ENCODE peak calls at places on chromosomes 12 and 14, in four cellular contexts. W is HCT116, U is GM12878, V is H1. A is an unnamed sample.

GRCh38 chr12:15997910-15998309 is 86.8 kb downstream of the DERA start:
- DNase-seq in W (no peak), U (no peak), V (no peak), A (no peak)

GRCh38 chr14:78253986-78254385 is 83.8 kb downstream of the NRXN3 start:
- DNase-seq in W (no peak), U (no peak), V (no peak), A (peak)

GRCh38 chr12:3137268-3137761 is 60.1 kb downstream of the TSPAN9 start:
- DNase-seq in W (no peak), U (no peak), V (no peak), A (no peak)

GRCh38 chr14:85317491-85318021 is 212.4 kb upstream of the FLRT2 start:
- DNase-seq in W (no peak), U (no peak), V (no peak), A (no peak)

GRCh38 chr12:19850341-19851065 is 411.2 kb downstream of the AEBP2 start:
- DNase-seq in W (no peak), U (no peak), V (no peak), A (no peak)

GRCh38 chr12:95859344-95859816 is 628 bp downstream of the SNRPF start:
- DNase-seq in W (no peak), U (no peak), V (no peak), A (no peak)

GRCh38 chr14:69658664-69659261 is 47.4 kb downstream of the SUSD6 start:
- DNase-seq in W (no peak), U (no peak), V (no peak), A (no peak)

GRCh38 chr14:20934148-20934762 is 21.0 kb upstream of the RNASE2 start:
- DNase-seq in W (peak), U (no peak), V (peak), A (no peak)

GRCh38 chr14:101128478-101129450 is 225.2 kb upstream of the RTL1 start:
- DNase-seq in W (no peak), U (no peak), V (no peak), A (no peak)

GRCh38 chr12:125018356-125018755 is 24.9 kb downstream of the BRI3BP start:
- DNase-seq in W (no peak), U (no peak), V (no peak), A (no peak)

GRCh38 chr12:119229837-119230236 is 51.1 kb downstream of the HSPB8 start:
- DNase-seq in W (peak), U (no peak), V (peak), A (no peak)

GRCh38 chr12:127723236-127723635 is 543.7 kb upstream of the TMEM132C start:
- DNase-seq in W (no peak), U (no peak), V (no peak), A (no peak)

GRCh38 chr12:49260165-49260564 is 4.7 kb upstream of the TUBA1C start:
- DNase-seq in W (no peak), U (no peak), V (no peak), A (no peak)

GRCh38 chr12:50787618-50788017 is 23.7 kb downstream of the ATF1 start:
- DNase-seq in W (no peak), U (no peak), V (no peak), A (no peak)

GRCh38 chr14:72715215-72715909 is 178.5 kb downstream of the DPF3 start:
- DNase-seq in W (no peak), U (no peak), V (no peak), A (no peak)

GRCh38 chr12:21296751-21297406 is 37.8 kb downstream of the SLCO1A2 start:
- DNase-seq in W (no peak), U (no peak), V (no peak), A (no peak)

GRCh38 chr12:90262261-90262660 is 553.6 kb upstream of the ATP2B1 start:
- DNase-seq in W (no peak), U (no peak), V (no peak), A (no peak)

GRCh38 chr14:100769035-100769939 is 42.6 kb downstream of the DLK1 start:
- DNase-seq in W (no peak), U (no peak), V (no peak), A (no peak)

GRCh38 chr12:106894774-106895173 is 60.9 kb upstream of the TMEM263 start:
- DNase-seq in W (no peak), U (no peak), V (no peak), A (no peak)

GRCh38 chr12:67892289-67892688 is 97.0 kb upstream of the IFNG-AS1 start:
- DNase-seq in W (no peak), U (no peak), V (no peak), A (no peak)

GRCh38 chr12:49827351-49828099 is 688 bp downstream of the NCKAP5L start:
- DNase-seq in W (no peak), U (no peak), V (no peak), A (no peak)

GRCh38 chr12:2858944-2859352 is 2.1 kb upstream of the TEX52 start:
- DNase-seq in W (no peak), U (no peak), V (no peak), A (no peak)

GRCh38 chr14:91327201-91327600 is 82.7 kb upstream of the GPR68 start:
- DNase-seq in W (no peak), U (no peak), V (no peak), A (no peak)

GRCh38 chr12:124184456-124184855 is 110.4 kb upstream of the RFLNA start:
- DNase-seq in W (no peak), U (no peak), V (no peak), A (no peak)

GRCh38 chr12:45304514-45305178 is 88.8 kb downstream of the ANO6 start:
- DNase-seq in W (no peak), U (no peak), V (no peak), A (no peak)

GRCh38 chr14:92716131-92716530 is 32.3 kb downstream of the LGMN start:
- DNase-seq in W (no peak), U (no peak), V (no peak), A (no peak)

GRCh38 chr12:1073652-1074051 is 82.6 kb downstream of the ERC1 start:
- DNase-seq in W (no peak), U (no peak), V (no peak), A (no peak)

GRCh38 chr12:4372653-4373052 is 6.9 kb downstream of the FGF23 start:
- DNase-seq in W (no peak), U (no peak), V (no peak), A (no peak)

GRCh38 chr14:104426771-104427125 is 152.8 kb upstream of the C14orf180 start:
- DNase-seq in W (no peak), U (no peak), V (no peak), A (no peak)

GRCh38 chr12:85877459-85877858 is 3.4 kb downstream of the NTS start:
- DNase-seq in W (no peak), U (no peak), V (no peak), A (no peak)

GRCh38 chr14:52801014-52801708 is 9.8 kb upstream of the GNPNAT1 start:
- DNase-seq in W (no peak), U (no peak), V (no peak), A (no peak)

GRCh38 chr12:107079172-107080011 is 14.0 kb downstream of the CRY1 start:
- DNase-seq in W (no peak), U (no peak), V (no peak), A (no peak)

GRCh38 chr12:93122569-93123091 is 193.5 kb upstream of the EEA1 start:
- DNase-seq in W (no peak), U (no peak), V (no peak), A (peak)
- H3K4me2 ChIP-seq in W (no peak), U (no peak), V (no peak), A (peak)

GRCh38 chr12:47098099-47098498 is 18.3 kb upstream of the AMIGO2 start:
- DNase-seq in W (no peak), U (no peak), V (no peak), A (no peak)
- H3K4me3 ChIP-seq in W (no peak), U (no peak), V (no peak), A (no peak)

DNA sequence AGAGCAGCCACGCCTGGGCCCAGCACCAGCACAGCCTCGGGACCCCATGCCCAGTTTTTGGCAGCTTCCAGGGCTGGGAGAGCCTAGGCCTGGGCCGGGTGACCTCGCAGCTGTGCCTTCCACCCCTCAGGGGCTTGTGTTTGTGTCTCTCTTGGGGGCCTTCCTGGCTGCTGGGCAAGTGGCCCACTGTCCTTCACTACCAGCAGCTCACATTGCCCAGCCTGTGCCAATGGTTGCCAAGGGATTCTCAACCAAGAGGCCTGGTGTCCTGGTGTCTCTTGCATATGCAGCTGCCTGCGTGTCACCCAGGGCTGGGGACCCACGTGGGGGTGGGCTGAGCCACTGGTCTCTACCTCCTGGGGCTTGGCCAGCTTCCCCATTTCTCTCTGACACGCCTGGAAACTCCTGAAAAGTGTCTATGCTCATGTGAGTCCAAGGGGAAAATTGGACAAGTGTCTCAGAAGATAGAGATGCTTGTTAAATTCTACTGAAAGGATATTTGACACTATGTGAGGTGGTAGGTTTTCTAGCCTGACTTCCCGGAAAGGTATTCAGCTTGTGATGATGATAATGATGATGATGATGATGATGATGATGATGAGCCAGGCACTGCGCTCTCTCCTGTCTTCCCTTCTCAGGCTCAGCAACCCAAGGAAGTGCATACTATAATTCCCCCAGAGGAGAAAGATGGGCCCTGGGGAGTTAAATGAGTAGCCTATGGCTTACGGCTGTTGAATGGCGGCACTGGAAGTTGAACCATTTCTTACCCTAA is 48.8 kb upstream of the ESRRB start:
- DNase-seq in W (no peak), U (no peak), V (no peak), A (no peak)
- H3K9ac ChIP-seq in W (no peak), U (no peak), V (no peak), A (no peak)

DNA sequence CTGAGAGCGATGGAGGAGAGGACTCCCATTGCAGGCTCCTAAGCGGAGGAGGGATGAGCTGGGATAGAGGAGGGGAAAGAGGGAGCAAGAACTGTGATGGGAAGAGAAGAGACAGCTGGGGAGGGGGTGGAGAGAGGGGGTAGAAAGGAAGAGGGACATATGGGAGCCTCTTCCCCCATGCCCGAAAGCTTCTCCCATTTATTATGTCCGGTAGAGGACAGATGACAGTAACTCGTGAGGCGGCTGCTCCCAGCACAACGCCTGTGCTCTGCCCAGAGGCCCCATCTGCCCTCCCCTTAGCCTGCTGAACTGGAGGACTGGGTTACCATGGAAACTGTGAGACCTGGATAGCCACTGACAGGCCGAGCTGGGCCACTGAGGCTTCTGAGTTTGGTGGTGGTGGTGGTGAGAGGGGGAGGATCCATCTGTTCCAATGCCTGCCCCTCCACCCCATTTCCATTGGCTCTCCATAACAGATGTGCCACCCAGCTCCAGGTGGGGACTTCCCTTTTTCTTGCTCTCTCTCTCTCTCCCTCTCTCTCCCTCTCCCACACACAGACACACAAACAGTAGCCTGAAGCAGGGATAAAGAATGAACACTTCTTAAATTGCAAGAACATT is 8.3 kb downstream of the CPNE6 start:
- DNase-seq in W (no peak), U (no peak), V (no peak), A (no peak)
- H3K4me2 ChIP-seq in W (no peak), U (no peak), V (peak), A (no peak)

GRCh38 chr14:99531221-99532096 is 50.2 kb downstream of the CCNK start:
- DNase-seq in W (no peak), U (no peak), V (no peak), A (no peak)
- H3K4me3 ChIP-seq in W (no peak), U (no peak), V (no peak), A (no peak)

DNA sequence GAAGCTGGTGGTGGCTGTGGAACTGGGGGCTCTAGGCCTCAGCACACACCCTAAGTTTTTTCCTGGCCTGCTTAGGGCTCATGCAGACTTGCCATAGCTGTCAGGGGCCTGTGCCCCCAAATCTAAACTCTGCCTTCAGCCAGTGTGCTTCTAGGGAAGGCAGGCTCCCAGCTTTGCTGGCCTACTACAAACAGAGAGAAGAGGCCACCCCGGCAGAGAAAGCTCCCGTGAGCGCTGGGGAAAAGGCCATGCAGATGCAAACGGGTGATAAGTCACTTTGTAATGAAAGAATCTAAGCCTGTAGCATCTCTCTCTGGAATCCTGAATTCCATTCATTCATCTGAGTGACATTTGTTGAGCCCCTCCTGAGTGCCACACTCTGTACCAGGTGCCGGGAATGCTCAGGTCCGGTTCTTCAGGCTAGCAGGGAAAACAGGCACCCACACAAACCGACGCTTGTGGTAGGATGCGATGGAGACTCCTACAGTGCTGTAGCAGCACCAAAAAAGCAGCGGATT is 29.9 kb downstream of the JDP2 start:
- DNase-seq in W (no peak), U (no peak), V (no peak), A (no peak)
- H3K9ac ChIP-seq in W (no peak), U (no peak), V (no peak), A (no peak)